ENCODE peak calls at places on chromosomes 11 and 22, in five cellular contexts. A, Z, Q, V and Y are unnamed samples.

GRCh38 chr22:36510966-36511881 is 4.4 kb upstream of the FOXRED2 start:
- DNase-seq in Q (peak; percentile 66), Z (no peak), V (peak; percentile 86), A (peak; percentile 25), Y (peak; percentile 66)

GRCh38 chr11:44747339-44747738 is 20.6 kb downstream of the TSPAN18 start:
- DNase-seq in V (no peak), Z (no peak), A (no peak), Q (no peak), Y (no peak)

GRCh38 chr11:66371627-66372415 is at the start of gene SLC29A2:
- DNase-seq in V (no peak), Q (peak; percentile 98), Z (peak; percentile 85), A (peak; percentile 76), Y (peak; percentile 64)

GRCh38 chr11:1295086-1295485 is 14.3 kb downstream of the TOLLIP start:
- DNase-seq in V (no peak), Q (no peak), A (no peak), Z (no peak), Y (no peak)

GRCh38 chr22:30650508-30651116 is 15.0 kb downstream of the SLC35E4 start:
- DNase-seq in Q (no peak), Z (no peak), A (no peak), V (no peak), Y (peak; percentile 22)

GRCh38 chr11:90737328-90738050 is 514.6 kb upstream of the CHORDC1 start:
- DNase-seq in Q (no peak), Z (no peak), V (peak; percentile 2), A (no peak), Y (no peak)

GRCh38 chr11:119373917-119374631 is 7.4 kb downstream of the USP2 start:
- DNase-seq in Q (peak; percentile 92), A (no peak), V (peak; percentile 66), Z (no peak), Y (peak; percentile 90)

GRCh38 chr11:12066799-12067508 is 43.4 kb upstream of the MICAL2 start:
- DNase-seq in Q (no peak), A (no peak), V (peak; percentile 62), Z (no peak), Y (no peak)

GRCh38 chr11:80182906-80183305 is 742.1 kb upstream of the TENM4 start:
- DNase-seq in Z (no peak), A (no peak), Q (no peak), V (no peak), Y (no peak)

GRCh38 chr11:10623797-10624761 is 55.6 kb upstream of the LYVE1 start:
- DNase-seq in Z (peak; percentile 54), V (peak; percentile 13), Q (peak; percentile 75), A (no peak), Y (no peak)

GRCh38 chr11:71209656-71210055 is 42.7 kb downstream of the SHANK2 start:
- DNase-seq in V (no peak), A (no peak), Z (no peak), Q (no peak), Y (no peak)